ENCODE peak calls at places on chromosome 22, in six cellular contexts. One of them, this sample, is unnamed.

GRCh38 chr22:37222440-37222971 is 10.2 kb upstream of the SSTR3 start:
- DNase-seq in cardiac fibroblast: no peak
- DNase-seq in RWPE1: no peak
- DNase-seq in neural crest cell: no peak
- DNase-seq in gastrocnemius medialis: no peak
- DNase-seq in amniotic stem cell: no peak
- DNase-seq in this sample: no peak

GRCh38 chr22:42399315-42400271 is 32.6 kb downstream of the NFAM1 start:
- DNase-seq in cardiac fibroblast: no peak
- DNase-seq in RWPE1: no peak
- DNase-seq in neural crest cell: no peak
- DNase-seq in gastrocnemius medialis: no peak
- DNase-seq in amniotic stem cell: no peak
- DNase-seq in this sample: no peak

GRCh38 chr22:36238348-36239149 is 778 bp downstream of the APOL2 start:
- DNase-seq in cardiac fibroblast: peak; percentile 26
- DNase-seq in RWPE1: no peak
- DNase-seq in neural crest cell: no peak
- DNase-seq in gastrocnemius medialis: no peak
- DNase-seq in amniotic stem cell: no peak
- DNase-seq in this sample: no peak

GRCh38 chr22:43435851-43436535 is 24.2 kb downstream of the MPPED1 start:
- DNase-seq in cardiac fibroblast: no peak
- DNase-seq in RWPE1: no peak
- DNase-seq in neural crest cell: no peak
- DNase-seq in gastrocnemius medialis: no peak
- DNase-seq in amniotic stem cell: no peak
- DNase-seq in this sample: no peak

GRCh38 chr22:41978732-41979131 is 9.5 kb downstream of the SEPTIN3 start:
- DNase-seq in cardiac fibroblast: no peak
- DNase-seq in RWPE1: no peak
- DNase-seq in neural crest cell: no peak
- DNase-seq in gastrocnemius medialis: no peak
- DNase-seq in amniotic stem cell: no peak
- DNase-seq in this sample: no peak

GRCh38 chr22:49929553-49929979 is 11.1 kb downstream of the CRELD2 start:
- DNase-seq in cardiac fibroblast: peak; percentile 46
- DNase-seq in RWPE1: peak; percentile 65
- DNase-seq in neural crest cell: peak; percentile 75
- DNase-seq in gastrocnemius medialis: no peak
- DNase-seq in amniotic stem cell: no peak
- DNase-seq in this sample: no peak

GRCh38 chr22:29346659-29347058 is 31.2 kb upstream of the RASL10A start:
- DNase-seq in cardiac fibroblast: no peak
- DNase-seq in RWPE1: no peak
- DNase-seq in neural crest cell: no peak
- DNase-seq in gastrocnemius medialis: peak; percentile 76
- DNase-seq in amniotic stem cell: no peak
- DNase-seq in this sample: no peak

GRCh38 chr22:30310881-30311771 is 15.6 kb downstream of the TBC1D10A start:
- DNase-seq in cardiac fibroblast: peak; percentile 89
- DNase-seq in RWPE1: no peak
- DNase-seq in neural crest cell: no peak
- DNase-seq in gastrocnemius medialis: peak; percentile 43
- DNase-seq in amniotic stem cell: no peak
- DNase-seq in this sample: no peak

GRCh38 chr22:29251981-29252978 is 15.5 kb downstream of the RHBDD3 start:
- DNase-seq in cardiac fibroblast: no peak
- DNase-seq in RWPE1: no peak
- DNase-seq in neural crest cell: no peak
- DNase-seq in gastrocnemius medialis: no peak
- DNase-seq in amniotic stem cell: no peak
- DNase-seq in this sample: no peak

GRCh38 chr22:17113600-17113999 is 7.6 kb downstream of the TMEM121B start:
- DNase-seq in cardiac fibroblast: no peak
- DNase-seq in RWPE1: no peak
- DNase-seq in neural crest cell: no peak
- DNase-seq in gastrocnemius medialis: no peak
- DNase-seq in amniotic stem cell: no peak
- DNase-seq in this sample: no peak

GRCh38 chr22:35630387-35630793 is 13.3 kb upstream of the MB start:
- DNase-seq in cardiac fibroblast: peak; percentile 67
- DNase-seq in RWPE1: peak; percentile 37
- DNase-seq in neural crest cell: no peak
- DNase-seq in gastrocnemius medialis: no peak
- DNase-seq in amniotic stem cell: no peak
- DNase-seq in this sample: no peak

GRCh38 chr22:30405731-30406130 is 8.9 kb downstream of the SEC14L2 start:
- DNase-seq in cardiac fibroblast: no peak
- DNase-seq in RWPE1: no peak
- DNase-seq in neural crest cell: no peak
- DNase-seq in gastrocnemius medialis: no peak
- DNase-seq in amniotic stem cell: no peak
- DNase-seq in this sample: no peak

GRCh38 chr22:23383491-23384450 is 196.3 kb downstream of the IGLL1 start:
- DNase-seq in cardiac fibroblast: peak; percentile 14
- DNase-seq in RWPE1: no peak
- DNase-seq in neural crest cell: no peak
- DNase-seq in gastrocnemius medialis: no peak
- DNase-seq in amniotic stem cell: no peak
- DNase-seq in this sample: no peak

GRCh38 chr22:23283591-23284503 is 103.5 kb downstream of the BCR start:
- DNase-seq in cardiac fibroblast: peak; percentile 7
- DNase-seq in RWPE1: no peak
- DNase-seq in neural crest cell: no peak
- DNase-seq in gastrocnemius medialis: no peak
- DNase-seq in amniotic stem cell: no peak
- DNase-seq in this sample: no peak

GRCh38 chr22:17823226-17823625 is 49.0 kb upstream of the BID start:
- DNase-seq in cardiac fibroblast: no peak
- DNase-seq in RWPE1: no peak
- DNase-seq in neural crest cell: no peak
- DNase-seq in gastrocnemius medialis: no peak
- DNase-seq in amniotic stem cell: no peak
- DNase-seq in this sample: no peak

GRCh38 chr22:49966716-49967332 is 6.3 kb downstream of the PIM3 start:
- DNase-seq in cardiac fibroblast: peak; percentile 78
- DNase-seq in RWPE1: no peak
- DNase-seq in neural crest cell: peak; percentile 8
- DNase-seq in gastrocnemius medialis: no peak
- DNase-seq in amniotic stem cell: no peak
- DNase-seq in this sample: no peak

GRCh38 chr22:41361716-41362310 is 19.9 kb upstream of the TEF start:
- DNase-seq in cardiac fibroblast: peak; percentile 16
- DNase-seq in RWPE1: no peak
- DNase-seq in neural crest cell: no peak
- DNase-seq in gastrocnemius medialis: no peak
- DNase-seq in amniotic stem cell: no peak
- DNase-seq in this sample: no peak

GRCh38 chr22:46887978-46888377 is 125.5 kb downstream of the TBC1D22A start:
- DNase-seq in cardiac fibroblast: no peak
- DNase-seq in RWPE1: no peak
- DNase-seq in neural crest cell: no peak
- DNase-seq in gastrocnemius medialis: no peak
- DNase-seq in amniotic stem cell: no peak
- DNase-seq in this sample: no peak

GRCh38 chr22:46984751-46985506 is 222.5 kb downstream of the TBC1D22A start:
- DNase-seq in cardiac fibroblast: peak; percentile 55
- DNase-seq in RWPE1: peak; percentile 89
- DNase-seq in neural crest cell: no peak
- DNase-seq in gastrocnemius medialis: no peak
- DNase-seq in amniotic stem cell: peak; percentile 52
- DNase-seq in this sample: peak; percentile 24

This sample was measured in AG09309.